ENCODE peak calls at places on chromosome 14, in four cellular contexts. K is K562, N is HepG2, F is GM12878. X is an unnamed sample.

GRCh38 chr14:92945959-92946846 is 23.3 kb downstream of the CHGA start:
- DNase-seq in K (no peak), N (no peak), F (no peak), X (peak)

GRCh38 chr14:85531594-85532391 is 1.8 kb downstream of the FLRT2 start:
- DNase-seq in K (no peak), N (no peak), F (no peak), X (peak)

GRCh38 chr14:85607571-85608219 is 77.8 kb downstream of the FLRT2 start:
- DNase-seq in K (no peak), N (no peak), F (no peak), X (no peak)

GRCh38 chr14:21219561-21220111 is 49.6 kb downstream of the HNRNPC start:
- DNase-seq in K (no peak), N (no peak), F (no peak), X (no peak)

GRCh38 chr14:90040411-90040810 is 21.4 kb upstream of the KCNK13 start:
- DNase-seq in K (no peak), N (no peak), F (no peak), X (no peak)

GRCh38 chr14:70707138-70708038 is 65.7 kb downstream of the TTC9 start:
- DNase-seq in K (no peak), N (peak), F (peak), X (no peak)

GRCh38 chr14:89912667-89913211 is 41.8 kb downstream of the EFCAB11 start:
- DNase-seq in K (no peak), N (peak), F (no peak), X (peak)

GRCh38 chr14:99271951-99272668 is at the start of gene BCL11B:
- DNase-seq in K (peak), N (peak), F (peak), X (peak)

GRCh38 chr14:67738740-67739504 is 37.2 kb downstream of the RDH12 start:
- DNase-seq in K (peak), N (peak), F (no peak), X (no peak)

GRCh38 chr14:24984846-24985589 is 64.9 kb downstream of the STXBP6 start:
- DNase-seq in K (peak), N (no peak), F (no peak), X (no peak)

GRCh38 chr14:89639687-89640086 is 222.7 kb upstream of the FOXN3 start:
- DNase-seq in K (no peak), N (no peak), F (no peak), X (no peak)

GRCh38 chr14:54450535-54450934 is 9.4 kb upstream of the CNIH1 start:
- DNase-seq in K (no peak), N (no peak), F (peak), X (peak)

GRCh38 chr14:95098984-95099599 is 58.2 kb downstream of the DICER1 start:
- DNase-seq in K (peak), N (peak), F (no peak), X (peak)

GRCh38 chr14:56378046-56378445 is 201.6 kb upstream of the TMEM260 start:
- DNase-seq in K (no peak), N (no peak), F (no peak), X (no peak)

GRCh38 chr14:101965145-101965531 is 765 bp downstream of the DYNC1H1 start:
- DNase-seq in K (no peak), N (peak), F (no peak), X (peak)

GRCh38 chr14:77250927-77251326 is 20.1 kb downstream of the NGB start:
- DNase-seq in K (no peak), N (no peak), F (no peak), X (no peak)

GRCh38 chr14:78445275-78445674 is 275.1 kb downstream of the NRXN3 start:
- DNase-seq in K (no peak), N (no peak), F (no peak), X (peak)

GRCh38 chr14:19828314-19828713 is 24.7 kb downstream of the OR4N2 start:
- DNase-seq in K (no peak), N (no peak), F (no peak), X (no peak)

GRCh38 chr14:22112004-22112403 is 438.4 kb upstream of the OR4E1 start:
- DNase-seq in K (peak), N (peak), F (no peak), X (peak)

GRCh38 chr14:103708750-103709187 is 6.5 kb downstream of the XRCC3 start:
- DNase-seq in K (no peak), N (no peak), F (no peak), X (no peak)

GRCh38 chr14:35688427-35688826 is 120.7 kb downstream of the RALGAPA1 start:
- DNase-seq in K (no peak), N (no peak), F (no peak), X (no peak)

GRCh38 chr14:25014440-25014839 is 35.5 kb downstream of the STXBP6 start:
- DNase-seq in K (no peak), N (peak), F (no peak), X (no peak)

GRCh38 chr14:68619805-68620574 is 172.9 kb downstream of the ZFP36L1 start:
- DNase-seq in K (peak), N (peak), F (no peak), X (no peak)

GRCh38 chr14:72049462-72049861 is 117.2 kb downstream of the RGS6 start:
- DNase-seq in K (no peak), N (no peak), F (peak), X (no peak)
- TF ChIP-seq ZBTB33 in K (no peak), N (no peak), F (no peak), X (no peak)

GRCh38 chr14:34665785-34666425 is 36.0 kb upstream of the SNX6 start:
- DNase-seq in K (no peak), N (no peak), F (no peak), X (no peak)
- TF ChIP-seq GABPA in K (no peak), N (no peak), F (no peak), X (peak)

DNA sequence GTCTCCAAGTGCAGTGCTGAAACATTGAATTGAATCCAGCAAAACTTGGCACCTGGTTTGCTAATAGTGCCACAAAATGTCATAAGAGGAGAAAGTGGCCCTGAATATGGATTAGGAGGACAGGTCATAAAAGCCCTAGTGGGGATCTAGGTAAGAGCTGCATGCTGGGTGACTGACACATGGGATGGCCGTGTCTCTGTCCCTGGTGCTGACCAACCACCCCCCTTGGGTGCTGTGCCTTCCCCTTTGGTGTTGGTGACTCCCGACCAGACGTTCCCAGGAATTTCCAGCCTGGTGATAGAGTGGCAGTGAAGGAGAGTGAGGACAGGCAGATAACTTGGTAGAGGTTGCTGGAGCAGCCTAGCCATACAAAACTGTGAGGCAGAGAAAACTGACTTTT is 142.8 kb downstream of the VRK1 start:
- DNase-seq in K (peak), N (peak), F (no peak), X (no peak)
- TF ChIP-seq RAD21 in K (no peak), N (no peak), F (no peak), X (no peak)

GRCh38 chr14:34678735-34679134 is 35.7 kb downstream of the CFL2 start:
- DNase-seq in K (no peak), N (no peak), F (no peak), X (no peak)

GRCh38 chr14:34680806-34681479 is 33.5 kb downstream of the CFL2 start:
- DNase-seq in K (no peak), N (no peak), F (no peak), X (peak)

GRCh38 chr14:34685819-34686428 is 28.5 kb downstream of the CFL2 start:
- DNase-seq in K (no peak), N (no peak), F (no peak), X (no peak)

GRCh38 chr14:34684578-34684977 is 29.8 kb downstream of the CFL2 start:
- DNase-seq in K (no peak), N (no peak), F (no peak), X (no peak)

GRCh38 chr14:34682787-34683321 is 31.5 kb downstream of the CFL2 start:
- DNase-seq in K (no peak), N (no peak), F (no peak), X (no peak)
- TF ChIP-seq ZBTB33 in K (no peak), N (no peak), F (no peak), X (no peak)

DNA sequence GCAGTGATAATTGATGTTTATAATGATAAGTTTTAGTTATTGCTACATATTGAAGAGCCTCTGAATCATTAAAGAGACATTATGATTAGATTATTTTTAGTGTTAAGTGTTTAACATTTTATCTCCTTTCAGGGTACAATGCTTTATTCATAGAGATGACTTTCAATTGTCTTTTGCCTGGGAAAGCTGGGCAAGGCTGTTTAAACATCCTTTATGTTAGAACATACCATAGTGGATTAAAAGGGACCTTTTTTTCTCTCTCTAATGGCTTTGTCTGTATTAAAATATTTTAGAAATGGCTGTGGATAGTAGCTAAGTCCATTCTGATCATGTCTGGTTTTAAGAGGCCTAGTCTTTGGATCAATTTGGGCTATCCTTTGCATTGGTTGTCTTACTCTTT is 427.5 kb upstream of the MIS18BP1 start:
- DNase-seq in K (no peak), N (no peak), F (no peak), X (no peak)
- TF ChIP-seq GABPA in K (no peak), N (no peak), F (no peak), X (no peak)

DNA sequence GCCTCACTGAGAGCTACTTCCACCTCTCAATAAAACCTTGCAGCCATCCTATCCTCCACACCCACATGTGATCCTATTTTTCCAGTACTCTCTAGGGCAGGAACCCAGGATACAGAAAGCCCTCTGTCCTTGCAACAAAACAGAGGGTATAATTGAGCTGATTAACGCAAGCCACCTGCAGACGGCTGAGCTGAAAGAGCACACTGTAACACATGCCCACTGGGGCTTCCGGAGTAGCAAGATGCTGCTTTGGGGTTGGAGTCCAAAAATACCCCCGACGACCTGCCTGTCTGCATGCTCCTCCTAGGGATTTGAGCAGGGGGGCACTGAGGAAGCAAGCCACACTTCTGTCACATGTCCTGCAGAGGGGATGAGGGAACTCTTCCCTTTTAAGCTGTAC is 401.1 kb upstream of the FOXG1 start:
- DNase-seq in K (no peak), N (no peak), F (no peak), X (no peak)
- TF ChIP-seq RAD21 in K (no peak), N (no peak), F (no peak), X (no peak)

GRCh38 chr14:66495214-66496098 is 9.3 kb downstream of the CCDC196 start:
- DNase-seq in K (peak), N (peak), F (peak), X (peak)
- TF ChIP-seq ZBTB33 in K (no peak), N (no peak), F (no peak), X (no peak)

X was measured in SK-N-SH.